ENCODE peak calls at places on chromosomes 3 and 15, in six cellular contexts. One of them, this sample, is unnamed.

GRCh38 chr15:58771621-58772235 is 626 bp downstream of the MINDY2 start:
- DNase-seq in mesenchymal stem cell: no peak
- DNase-seq in mesendoderm: peak
- DNase-seq in H1: no peak
- DNase-seq in IMR-90: no peak
- DNase-seq in trophoblast cell: peak
- DNase-seq in this sample: no peak

GRCh38 chr3:180011927-180012326 is 24.8 kb downstream of the PEX5L start:
- DNase-seq in mesenchymal stem cell: no peak
- DNase-seq in mesendoderm: no peak
- DNase-seq in H1: no peak
- DNase-seq in IMR-90: no peak
- DNase-seq in trophoblast cell: no peak
- DNase-seq in this sample: no peak

GRCh38 chr15:33964665-33965040 is 3.6 kb upstream of the CHRM5 start:
- DNase-seq in mesenchymal stem cell: no peak
- DNase-seq in mesendoderm: no peak
- DNase-seq in H1: no peak
- DNase-seq in IMR-90: peak
- DNase-seq in trophoblast cell: peak
- DNase-seq in this sample: no peak

GRCh38 chr3:76010252-76010651 is 224.9 kb upstream of the ZNF717 start:
- DNase-seq in mesenchymal stem cell: no peak
- DNase-seq in mesendoderm: peak
- DNase-seq in H1: no peak
- DNase-seq in IMR-90: no peak
- DNase-seq in trophoblast cell: no peak
- DNase-seq in this sample: no peak

GRCh38 chr15:52652984-52653383 is 26.2 kb downstream of the ATOSA start:
- DNase-seq in mesenchymal stem cell: peak
- DNase-seq in mesendoderm: no peak
- DNase-seq in H1: no peak
- DNase-seq in IMR-90: peak
- DNase-seq in trophoblast cell: no peak
- DNase-seq in this sample: no peak

GRCh38 chr15:66951976-66952375 is 113.4 kb upstream of the SMAD3 start:
- DNase-seq in mesenchymal stem cell: no peak
- DNase-seq in mesendoderm: no peak
- DNase-seq in H1: no peak
- DNase-seq in IMR-90: peak
- DNase-seq in trophoblast cell: no peak
- DNase-seq in this sample: no peak

GRCh38 chr15:63950911-63951481 is 95.3 kb downstream of the DAPK2 start:
- DNase-seq in mesenchymal stem cell: peak
- DNase-seq in mesendoderm: no peak
- DNase-seq in H1: no peak
- DNase-seq in IMR-90: peak
- DNase-seq in trophoblast cell: no peak
- DNase-seq in this sample: no peak

GRCh38 chr3:31980530-31981205 is 394 bp downstream of the OSBPL10 start:
- DNase-seq in mesenchymal stem cell: peak
- DNase-seq in mesendoderm: peak
- DNase-seq in H1: no peak
- DNase-seq in IMR-90: peak
- DNase-seq in trophoblast cell: peak
- DNase-seq in this sample: peak

GRCh38 chr3:56851966-56852884 is 50.5 kb upstream of the ARHGEF3 start:
- DNase-seq in mesenchymal stem cell: peak
- DNase-seq in mesendoderm: no peak
- DNase-seq in H1: no peak
- DNase-seq in IMR-90: no peak
- DNase-seq in trophoblast cell: peak
- DNase-seq in this sample: no peak

GRCh38 chr3:65597225-65597951 is 441.3 kb downstream of the MAGI1 start:
- DNase-seq in mesenchymal stem cell: no peak
- DNase-seq in mesendoderm: peak
- DNase-seq in H1: peak
- DNase-seq in IMR-90: peak
- DNase-seq in trophoblast cell: no peak
- DNase-seq in this sample: peak

GRCh38 chr3:147311716-147312115 is 94.6 kb downstream of the ZIC4 start:
- DNase-seq in mesenchymal stem cell: no peak
- DNase-seq in mesendoderm: no peak
- DNase-seq in H1: no peak
- DNase-seq in IMR-90: peak
- DNase-seq in trophoblast cell: no peak
- DNase-seq in this sample: no peak

GRCh38 chr3:87548271-87548670 is 271.9 kb upstream of the POU1F1 start:
- DNase-seq in mesenchymal stem cell: no peak
- DNase-seq in mesendoderm: no peak
- DNase-seq in H1: no peak
- DNase-seq in IMR-90: no peak
- DNase-seq in trophoblast cell: no peak
- DNase-seq in this sample: no peak

DNA sequence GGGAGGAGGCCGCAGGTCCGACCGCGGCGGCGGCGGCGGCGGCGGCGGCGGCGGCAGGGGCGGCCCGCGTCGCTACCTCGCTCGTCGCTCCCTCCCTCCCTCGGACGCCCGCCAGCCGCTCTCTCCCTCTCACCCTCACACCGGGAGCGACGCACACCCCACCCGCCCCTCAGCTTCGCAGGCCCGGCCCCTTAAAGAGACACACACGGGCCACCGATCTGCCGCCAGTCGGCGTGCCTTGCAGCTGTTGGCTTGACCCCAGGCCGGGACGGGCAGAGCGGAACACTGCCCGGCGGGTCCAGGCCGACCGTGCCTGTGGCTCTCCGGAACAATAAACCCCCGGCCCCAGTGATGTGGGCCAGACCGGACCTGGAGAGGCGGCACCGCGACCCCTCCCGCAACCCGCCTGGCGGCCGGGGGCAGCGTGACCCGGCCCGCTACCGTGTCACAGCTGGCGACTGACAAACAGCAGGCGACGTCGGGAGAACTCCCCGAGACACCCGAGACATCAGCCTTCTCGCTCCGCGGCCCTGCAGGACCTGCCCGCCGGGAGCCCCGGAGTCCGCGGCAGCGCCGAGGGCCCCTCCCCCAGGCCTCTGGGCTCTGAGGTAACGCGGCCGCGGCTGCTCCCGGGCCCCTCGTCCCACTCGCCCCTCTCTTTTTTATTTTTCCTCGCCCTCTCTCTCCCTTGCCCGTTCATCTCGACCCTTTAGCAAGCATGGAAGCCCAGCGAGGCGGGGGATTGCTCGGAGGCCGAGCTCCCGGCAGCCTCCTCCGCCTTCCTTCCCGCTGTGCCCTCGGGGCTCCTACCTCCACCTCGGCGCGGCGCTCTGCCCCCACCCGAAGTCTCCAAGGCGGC is at the start of gene SETD2:
- DNase-seq in mesenchymal stem cell: peak
- DNase-seq in mesendoderm: peak
- DNase-seq in H1: peak
- DNase-seq in IMR-90: peak
- DNase-seq in trophoblast cell: peak
- DNase-seq in this sample: peak
- H2BK120ac ChIP-seq in mesenchymal stem cell: peak
- H2BK120ac ChIP-seq in mesendoderm: peak
- H2BK120ac ChIP-seq in H1: no peak
- H2BK120ac ChIP-seq in IMR-90: peak
- H2BK120ac ChIP-seq in trophoblast cell: peak
- H2BK120ac ChIP-seq in this sample: no peak

GRCh38 chr3:193812791-193813505 is 219.9 kb downstream of the OPA1 start:
- DNase-seq in mesenchymal stem cell: no peak
- DNase-seq in mesendoderm: peak
- DNase-seq in H1: peak
- DNase-seq in IMR-90: no peak
- DNase-seq in trophoblast cell: no peak
- DNase-seq in this sample: no peak
- H3K9ac ChIP-seq in mesenchymal stem cell: no peak
- H3K9ac ChIP-seq in mesendoderm: no peak
- H3K9ac ChIP-seq in H1: peak
- H3K9ac ChIP-seq in IMR-90: no peak
- H3K9ac ChIP-seq in trophoblast cell: no peak
- H3K9ac ChIP-seq in this sample: no peak

GRCh38 chr15:32903591-32903990 is 185.8 kb downstream of the GREM1 start:
- DNase-seq in mesenchymal stem cell: no peak
- DNase-seq in mesendoderm: no peak
- DNase-seq in H1: no peak
- DNase-seq in IMR-90: no peak
- DNase-seq in trophoblast cell: no peak
- DNase-seq in this sample: no peak
- H3K4me3 ChIP-seq in mesenchymal stem cell: no peak
- H3K4me3 ChIP-seq in mesendoderm: no peak
- H3K4me3 ChIP-seq in H1: no peak
- H3K4me3 ChIP-seq in IMR-90: no peak
- H3K4me3 ChIP-seq in trophoblast cell: no peak
- H3K4me3 ChIP-seq in this sample: no peak

GRCh38 chr3:100210777-100211145 is 50.0 kb upstream of the TBC1D23 start:
- DNase-seq in mesenchymal stem cell: peak
- DNase-seq in mesendoderm: peak
- DNase-seq in H1: peak
- DNase-seq in IMR-90: peak
- DNase-seq in trophoblast cell: peak
- DNase-seq in this sample: no peak
- H2BK120ac ChIP-seq in mesenchymal stem cell: peak
- H2BK120ac ChIP-seq in mesendoderm: no peak
- H2BK120ac ChIP-seq in H1: no peak
- H2BK120ac ChIP-seq in IMR-90: peak
- H2BK120ac ChIP-seq in trophoblast cell: no peak
- H2BK120ac ChIP-seq in this sample: no peak

GRCh38 chr3:58054652-58055051 is 46.4 kb downstream of the FLNB start:
- DNase-seq in mesenchymal stem cell: no peak
- DNase-seq in mesendoderm: no peak
- DNase-seq in H1: no peak
- DNase-seq in IMR-90: no peak
- DNase-seq in trophoblast cell: no peak
- DNase-seq in this sample: no peak

GRCh38 chr3:58051196-58051595 is 43.0 kb downstream of the FLNB start:
- DNase-seq in mesenchymal stem cell: peak
- DNase-seq in mesendoderm: no peak
- DNase-seq in H1: no peak
- DNase-seq in IMR-90: peak
- DNase-seq in trophoblast cell: peak
- DNase-seq in this sample: no peak

GRCh38 chr3:58049143-58049785 is 41.0 kb downstream of the FLNB start:
- DNase-seq in mesenchymal stem cell: peak
- DNase-seq in mesendoderm: peak
- DNase-seq in H1: peak
- DNase-seq in IMR-90: peak
- DNase-seq in trophoblast cell: peak
- DNase-seq in this sample: peak

GRCh38 chr3:58055309-58055708 is 47.1 kb downstream of the FLNB start:
- DNase-seq in mesenchymal stem cell: no peak
- DNase-seq in mesendoderm: no peak
- DNase-seq in H1: no peak
- DNase-seq in IMR-90: no peak
- DNase-seq in trophoblast cell: no peak
- DNase-seq in this sample: no peak

DNA sequence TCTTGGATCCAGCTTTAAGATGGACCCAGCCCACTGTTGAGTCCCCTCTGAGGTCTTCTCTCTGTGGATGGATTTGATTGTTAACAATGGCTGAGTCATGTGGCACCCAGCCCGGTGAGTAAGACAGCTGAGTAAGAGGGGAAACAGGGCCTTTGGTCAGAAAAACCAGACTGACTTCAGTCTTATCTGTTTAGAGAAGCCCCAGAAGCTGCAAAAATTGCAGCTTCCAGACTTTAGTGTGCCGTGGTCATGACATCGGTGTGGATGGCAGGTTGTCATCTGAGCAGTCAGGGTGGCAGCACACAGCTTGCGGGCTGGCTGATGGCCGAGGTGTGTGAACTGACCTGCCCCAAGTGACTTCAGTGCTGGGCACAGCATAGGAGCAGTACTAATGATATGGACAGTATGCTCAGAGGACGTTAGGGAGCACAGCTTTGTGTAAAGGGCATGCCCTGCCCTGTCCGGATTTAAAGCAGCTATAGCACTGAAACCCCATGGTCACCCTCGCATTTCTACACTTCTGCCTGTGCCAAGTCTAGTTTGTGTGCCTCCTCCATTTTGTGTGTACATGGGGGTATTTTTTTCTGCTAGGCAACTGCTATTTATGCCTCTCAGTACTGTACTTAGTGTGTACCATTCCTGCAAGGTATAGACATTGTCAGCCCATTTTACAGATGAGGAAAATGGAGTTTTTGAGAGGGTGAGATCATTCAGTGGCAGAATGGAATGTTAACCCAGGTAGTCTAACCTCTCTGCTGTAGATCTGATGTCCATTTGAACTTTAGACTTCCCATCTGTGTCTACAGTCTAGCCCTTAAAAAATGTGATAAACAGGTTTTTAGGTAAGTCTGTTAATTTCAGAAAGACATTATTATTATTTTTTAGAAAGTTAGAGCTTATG is 44.4 kb downstream of the FLNB start:
- DNase-seq in mesenchymal stem cell: peak
- DNase-seq in mesendoderm: peak
- DNase-seq in H1: no peak
- DNase-seq in IMR-90: peak
- DNase-seq in trophoblast cell: peak
- DNase-seq in this sample: no peak
- H3K9ac ChIP-seq in mesenchymal stem cell: peak
- H3K9ac ChIP-seq in mesendoderm: no peak
- H3K9ac ChIP-seq in H1: no peak
- H3K9ac ChIP-seq in IMR-90: peak
- H3K9ac ChIP-seq in trophoblast cell: no peak
- H3K9ac ChIP-seq in this sample: peak

DNA sequence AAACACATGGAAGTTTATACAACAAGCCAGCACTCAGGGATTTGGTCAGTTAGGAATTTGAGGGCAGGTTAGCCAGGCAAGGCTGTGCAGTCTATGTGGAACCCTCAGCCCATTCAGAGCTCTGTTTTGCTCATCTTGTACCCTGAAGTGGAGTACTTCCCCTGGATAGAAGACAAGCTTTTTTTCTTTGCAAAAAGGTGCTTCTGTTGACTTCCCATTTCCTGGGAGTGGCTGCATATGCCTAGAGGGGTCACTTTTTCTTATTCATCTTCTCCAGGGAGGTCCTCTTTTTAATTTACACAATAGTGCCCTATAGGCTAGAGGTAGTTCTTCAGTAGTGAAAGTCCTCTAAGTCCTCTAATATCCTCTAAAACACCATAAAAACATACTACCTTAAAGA is 225.0 kb upstream of the P2RY1 start:
- DNase-seq in mesenchymal stem cell: no peak
- DNase-seq in mesendoderm: peak
- DNase-seq in H1: no peak
- DNase-seq in IMR-90: no peak
- DNase-seq in trophoblast cell: no peak
- DNase-seq in this sample: no peak
- H3K4me3 ChIP-seq in mesenchymal stem cell: no peak
- H3K4me3 ChIP-seq in mesendoderm: no peak
- H3K4me3 ChIP-seq in H1: no peak
- H3K4me3 ChIP-seq in IMR-90: no peak
- H3K4me3 ChIP-seq in trophoblast cell: no peak
- H3K4me3 ChIP-seq in this sample: no peak